ENCODE peak calls at places on chromosomes 11 and 22, in nine cellular contexts. One of them, this sample, is unnamed.

GRCh38 chr11:128116447-128117240 is 470.7 kb downstream of the ETS1 start:
- DNase-seq in activated CD4-positive, CD25-positive, alpha-beta regulatory T cell: no peak
- DNase-seq in HEK293T: no peak
- DNase-seq in breast epithelium: no peak
- DNase-seq in iPS DF 6.9: no peak
- DNase-seq in amniotic stem cell: no peak
- DNase-seq in GF-D8: no peak
- DNase-seq in BE2C: no peak
- DNase-seq in GM23248: peak
- DNase-seq in this sample: peak

GRCh38 chr22:20156611-20157415 is 6.0 kb upstream of the CCDC188 start:
- DNase-seq in activated CD4-positive, CD25-positive, alpha-beta regulatory T cell: peak
- DNase-seq in HEK293T: peak
- DNase-seq in breast epithelium: peak
- DNase-seq in iPS DF 6.9: peak
- DNase-seq in amniotic stem cell: peak
- DNase-seq in GF-D8: peak
- DNase-seq in BE2C: peak
- DNase-seq in GM23248: peak
- DNase-seq in this sample: peak

GRCh38 chr11:55726715-55727324 is 46.4 kb upstream of the OR5D13 start:
- DNase-seq in activated CD4-positive, CD25-positive, alpha-beta regulatory T cell: no peak
- DNase-seq in HEK293T: peak
- DNase-seq in breast epithelium: no peak
- DNase-seq in iPS DF 6.9: no peak
- DNase-seq in amniotic stem cell: no peak
- DNase-seq in GF-D8: no peak
- DNase-seq in BE2C: peak
- DNase-seq in GM23248: no peak
- DNase-seq in this sample: no peak

GRCh38 chr11:65130631-65131416 is 3.5 kb downstream of the SYVN1 start:
- DNase-seq in activated CD4-positive, CD25-positive, alpha-beta regulatory T cell: no peak
- DNase-seq in HEK293T: no peak
- DNase-seq in breast epithelium: no peak
- DNase-seq in iPS DF 6.9: no peak
- DNase-seq in amniotic stem cell: no peak
- DNase-seq in GF-D8: no peak
- DNase-seq in BE2C: no peak
- DNase-seq in GM23248: no peak
- DNase-seq in this sample: no peak

GRCh38 chr11:131895865-131896264 is 525.5 kb downstream of the NTM start:
- DNase-seq in activated CD4-positive, CD25-positive, alpha-beta regulatory T cell: no peak
- DNase-seq in HEK293T: no peak
- DNase-seq in breast epithelium: no peak
- DNase-seq in iPS DF 6.9: no peak
- DNase-seq in amniotic stem cell: no peak
- DNase-seq in GF-D8: no peak
- DNase-seq in BE2C: no peak
- DNase-seq in GM23248: peak
- DNase-seq in this sample: no peak

GRCh38 chr11:19770277-19770676 is 57.6 kb downstream of the NAV2 start:
- DNase-seq in activated CD4-positive, CD25-positive, alpha-beta regulatory T cell: no peak
- DNase-seq in HEK293T: no peak
- DNase-seq in breast epithelium: no peak
- DNase-seq in iPS DF 6.9: no peak
- DNase-seq in amniotic stem cell: no peak
- DNase-seq in GF-D8: no peak
- DNase-seq in BE2C: no peak
- DNase-seq in GM23248: no peak
- DNase-seq in this sample: no peak

GRCh38 chr11:127056338-127056971 is 55.9 kb upstream of the KIRREL3 start:
- DNase-seq in activated CD4-positive, CD25-positive, alpha-beta regulatory T cell: no peak
- DNase-seq in HEK293T: no peak
- DNase-seq in breast epithelium: no peak
- DNase-seq in iPS DF 6.9: no peak
- DNase-seq in amniotic stem cell: no peak
- DNase-seq in GF-D8: no peak
- DNase-seq in BE2C: peak
- DNase-seq in GM23248: peak
- DNase-seq in this sample: no peak

GRCh38 chr11:111253630-111254029 is 8.1 kb downstream of the POU2AF2 start:
- DNase-seq in activated CD4-positive, CD25-positive, alpha-beta regulatory T cell: no peak
- DNase-seq in HEK293T: no peak
- DNase-seq in breast epithelium: no peak
- DNase-seq in iPS DF 6.9: no peak
- DNase-seq in amniotic stem cell: no peak
- DNase-seq in GF-D8: no peak
- DNase-seq in BE2C: no peak
- DNase-seq in GM23248: no peak
- DNase-seq in this sample: no peak

GRCh38 chr11:120494595-120494994 is 17.0 kb upstream of the GRIK4 start:
- DNase-seq in activated CD4-positive, CD25-positive, alpha-beta regulatory T cell: no peak
- DNase-seq in HEK293T: no peak
- DNase-seq in breast epithelium: no peak
- DNase-seq in iPS DF 6.9: no peak
- DNase-seq in amniotic stem cell: no peak
- DNase-seq in GF-D8: no peak
- DNase-seq in BE2C: no peak
- DNase-seq in GM23248: no peak
- DNase-seq in this sample: no peak

GRCh38 chr11:2592559-2593392 is 107.0 kb downstream of the KCNQ1OT1 start:
- DNase-seq in activated CD4-positive, CD25-positive, alpha-beta regulatory T cell: no peak
- DNase-seq in HEK293T: no peak
- DNase-seq in breast epithelium: peak
- DNase-seq in iPS DF 6.9: no peak
- DNase-seq in amniotic stem cell: no peak
- DNase-seq in GF-D8: no peak
- DNase-seq in BE2C: peak
- DNase-seq in GM23248: no peak
- DNase-seq in this sample: no peak

GRCh38 chr11:128201801-128202200 is 385.6 kb downstream of the ETS1 start:
- DNase-seq in activated CD4-positive, CD25-positive, alpha-beta regulatory T cell: no peak
- DNase-seq in HEK293T: no peak
- DNase-seq in breast epithelium: peak
- DNase-seq in iPS DF 6.9: no peak
- DNase-seq in amniotic stem cell: no peak
- DNase-seq in GF-D8: no peak
- DNase-seq in BE2C: no peak
- DNase-seq in GM23248: no peak
- DNase-seq in this sample: no peak